ENCODE peak calls at places on chromosomes 6 and 20, in six cellular contexts. One of them, this sample, is unnamed.

GRCh38 chr20:11261533-11262000 is 587.8 kb upstream of the JAG1 start:
- DNase-seq in K562: no peak
- DNase-seq in endothelial cell of umbilical vein: no peak
- DNase-seq in A549: peak; percentile 35
- DNase-seq in stomach: no peak
- DNase-seq in spleen: no peak
- DNase-seq in this sample: no peak

GRCh38 chr6:113578691-113579090 is 278.5 kb upstream of the MARCKS start:
- DNase-seq in stomach: no peak
- DNase-seq in A549: no peak
- DNase-seq in endothelial cell of umbilical vein: no peak
- DNase-seq in spleen: no peak
- DNase-seq in K562: no peak
- DNase-seq in this sample: no peak

GRCh38 chr6:149897015-149897697 is 757 bp downstream of the RAET1E start:
- DNase-seq in A549: peak; percentile 46
- DNase-seq in endothelial cell of umbilical vein: peak; percentile 11
- DNase-seq in stomach: peak; percentile 78
- DNase-seq in spleen: peak; percentile 69
- DNase-seq in K562: no peak
- DNase-seq in this sample: no peak

GRCh38 chr6:74167506-74167905 is 471.5 kb downstream of the CD109 start:
- DNase-seq in A549: no peak
- DNase-seq in stomach: no peak
- DNase-seq in K562: no peak
- DNase-seq in endothelial cell of umbilical vein: no peak
- DNase-seq in spleen: no peak
- DNase-seq in this sample: no peak

GRCh38 chr6:138500045-138500665 is 861 bp upstream of the NHSL1 start:
- DNase-seq in stomach: no peak
- DNase-seq in endothelial cell of umbilical vein: no peak
- DNase-seq in A549: no peak
- DNase-seq in spleen: no peak
- DNase-seq in K562: no peak
- DNase-seq in this sample: no peak

GRCh38 chr6:143232849-143233248 is 172.2 kb downstream of the AIG1 start:
- DNase-seq in endothelial cell of umbilical vein: peak; percentile 44
- DNase-seq in A549: peak; percentile 50
- DNase-seq in spleen: no peak
- DNase-seq in K562: peak; percentile 72
- DNase-seq in stomach: peak; percentile 30
- DNase-seq in this sample: peak; percentile 29

GRCh38 chr6:149440735-149441662 is 40.9 kb downstream of the SUMO4 start:
- DNase-seq in stomach: no peak
- DNase-seq in spleen: peak; percentile 44
- DNase-seq in A549: no peak
- DNase-seq in K562: no peak
- DNase-seq in endothelial cell of umbilical vein: no peak
- DNase-seq in this sample: no peak

GRCh38 chr6:16241321-16241689 is 2.9 kb downstream of the GMPR start:
- DNase-seq in stomach: no peak
- DNase-seq in A549: no peak
- DNase-seq in endothelial cell of umbilical vein: no peak
- DNase-seq in K562: no peak
- DNase-seq in spleen: no peak
- DNase-seq in this sample: no peak

GRCh38 chr6:113433506-113433991 is 423.6 kb upstream of the MARCKS start:
- DNase-seq in K562: no peak
- DNase-seq in stomach: peak; percentile 65
- DNase-seq in A549: peak; percentile 81
- DNase-seq in endothelial cell of umbilical vein: no peak
- DNase-seq in spleen: no peak
- DNase-seq in this sample: no peak

GRCh38 chr20:57753332-57754164 is 43.7 kb upstream of the PMEPA1 start:
- DNase-seq in A549: no peak
- DNase-seq in stomach: no peak
- DNase-seq in spleen: peak; percentile 66
- DNase-seq in endothelial cell of umbilical vein: no peak
- DNase-seq in K562: no peak
- DNase-seq in this sample: no peak

GRCh38 chr20:19786311-19786710 is 28.3 kb downstream of the RIN2 start:
- DNase-seq in stomach: no peak
- DNase-seq in A549: no peak
- DNase-seq in K562: no peak
- DNase-seq in spleen: no peak
- DNase-seq in endothelial cell of umbilical vein: peak; percentile 91
- DNase-seq in this sample: no peak

GRCh38 chr20:44805991-44806729 is 4.2 kb downstream of the RIMS4 start:
- DNase-seq in spleen: no peak
- DNase-seq in endothelial cell of umbilical vein: no peak
- DNase-seq in A549: peak; percentile 25
- DNase-seq in K562: peak; percentile 10
- DNase-seq in stomach: no peak
- DNase-seq in this sample: no peak

GRCh38 chr6:20241102-20241501 is 28.8 kb upstream of the MBOAT1 start:
- DNase-seq in K562: no peak
- DNase-seq in A549: no peak
- DNase-seq in spleen: no peak
- DNase-seq in endothelial cell of umbilical vein: no peak
- DNase-seq in stomach: no peak
- DNase-seq in this sample: no peak

GRCh38 chr20:10074513-10074912 is 39.7 kb downstream of the ANKEF1 start:
- DNase-seq in K562: peak; percentile 7
- DNase-seq in spleen: no peak
- DNase-seq in A549: peak; percentile 81
- DNase-seq in stomach: no peak
- DNase-seq in endothelial cell of umbilical vein: peak; percentile 76
- DNase-seq in this sample: no peak

GRCh38 chr20:33211817-33212424 is 5.2 kb upstream of the BPIFA3 start:
- DNase-seq in A549: peak; percentile 84
- DNase-seq in endothelial cell of umbilical vein: peak; percentile 17
- DNase-seq in spleen: no peak
- DNase-seq in K562: peak; percentile 68
- DNase-seq in stomach: peak; percentile 82
- DNase-seq in this sample: peak; percentile 42

GRCh38 chr6:22124756-22125155 is 172.1 kb downstream of the PRL start:
- DNase-seq in A549: no peak
- DNase-seq in stomach: no peak
- DNase-seq in spleen: no peak
- DNase-seq in endothelial cell of umbilical vein: no peak
- DNase-seq in K562: no peak
- DNase-seq in this sample: no peak

GRCh38 chr6:76940186-76940585 is 523.1 kb downstream of the HTR1B start:
- DNase-seq in stomach: no peak
- DNase-seq in A549: no peak
- DNase-seq in K562: no peak
- DNase-seq in endothelial cell of umbilical vein: no peak
- DNase-seq in spleen: no peak
- DNase-seq in this sample: no peak

GRCh38 chr20:59735486-59735885 is 131.1 kb downstream of the PHACTR3 start:
- DNase-seq in K562: no peak
- DNase-seq in spleen: no peak
- DNase-seq in endothelial cell of umbilical vein: no peak
- DNase-seq in stomach: no peak
- DNase-seq in A549: no peak
- DNase-seq in this sample: no peak

GRCh38 chr6:12324096-12324495 is 33.9 kb downstream of the EDN1 start:
- DNase-seq in A549: peak; percentile 99
- DNase-seq in endothelial cell of umbilical vein: peak; percentile 80
- DNase-seq in stomach: peak; percentile 49
- DNase-seq in K562: no peak
- DNase-seq in spleen: no peak
- DNase-seq in this sample: no peak

GRCh38 chr20:59435496-59435895 is 135.1 kb downstream of the EDN3 start:
- DNase-seq in stomach: no peak
- DNase-seq in spleen: no peak
- DNase-seq in A549: no peak
- DNase-seq in endothelial cell of umbilical vein: no peak
- DNase-seq in K562: no peak
- DNase-seq in this sample: no peak

DNA sequence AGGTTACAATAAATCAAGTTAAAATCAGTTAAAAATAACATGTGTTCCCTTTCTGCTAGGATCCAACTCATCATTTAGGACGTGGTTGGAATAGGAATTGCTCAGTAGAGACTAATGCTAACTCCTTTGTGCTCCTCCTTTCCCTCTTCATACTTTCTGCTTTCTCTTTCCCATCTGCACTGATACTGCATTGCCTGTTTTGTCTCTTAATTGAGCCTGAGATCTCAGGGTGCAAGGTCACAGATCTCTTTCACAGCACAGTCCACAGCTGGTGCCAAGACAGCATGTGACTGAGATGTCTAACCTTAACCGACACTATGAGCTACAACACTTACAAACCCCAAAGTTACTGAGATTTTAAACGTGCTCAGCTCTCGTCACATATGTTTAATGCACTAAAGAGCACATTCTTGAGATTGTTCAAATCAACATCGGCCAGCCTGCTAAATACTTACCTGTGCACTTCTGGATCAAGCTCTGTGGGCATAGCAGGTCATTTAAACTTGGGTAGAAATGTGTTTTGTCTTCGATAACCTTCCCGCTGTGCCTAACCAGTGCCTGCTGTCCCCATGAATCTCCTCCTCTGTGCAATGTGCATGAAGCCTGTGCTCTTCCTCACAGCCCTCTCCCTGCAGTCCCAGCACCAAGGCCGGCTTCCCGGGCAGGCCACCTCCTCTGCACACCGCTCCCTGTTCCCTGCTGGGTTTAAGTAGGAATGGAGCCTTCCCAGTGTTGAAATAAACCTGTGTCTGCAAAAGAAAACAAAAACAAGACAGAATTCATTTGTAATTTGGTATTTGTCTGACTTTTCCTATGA is 39.6 kb upstream of the AFDN start:
- DNase-seq in stomach: no peak
- DNase-seq in endothelial cell of umbilical vein: no peak
- DNase-seq in A549: no peak
- DNase-seq in spleen: peak; percentile 42
- DNase-seq in K562: no peak
- DNase-seq in this sample: no peak
- TF ChIP-seq POLR2A in stomach: no peak
- TF ChIP-seq POLR2A in endothelial cell of umbilical vein: no peak
- TF ChIP-seq POLR2A in A549: no peak
- TF ChIP-seq POLR2A in spleen: no peak
- TF ChIP-seq POLR2A in K562: no peak
- TF ChIP-seq POLR2A in this sample: no peak

DNA sequence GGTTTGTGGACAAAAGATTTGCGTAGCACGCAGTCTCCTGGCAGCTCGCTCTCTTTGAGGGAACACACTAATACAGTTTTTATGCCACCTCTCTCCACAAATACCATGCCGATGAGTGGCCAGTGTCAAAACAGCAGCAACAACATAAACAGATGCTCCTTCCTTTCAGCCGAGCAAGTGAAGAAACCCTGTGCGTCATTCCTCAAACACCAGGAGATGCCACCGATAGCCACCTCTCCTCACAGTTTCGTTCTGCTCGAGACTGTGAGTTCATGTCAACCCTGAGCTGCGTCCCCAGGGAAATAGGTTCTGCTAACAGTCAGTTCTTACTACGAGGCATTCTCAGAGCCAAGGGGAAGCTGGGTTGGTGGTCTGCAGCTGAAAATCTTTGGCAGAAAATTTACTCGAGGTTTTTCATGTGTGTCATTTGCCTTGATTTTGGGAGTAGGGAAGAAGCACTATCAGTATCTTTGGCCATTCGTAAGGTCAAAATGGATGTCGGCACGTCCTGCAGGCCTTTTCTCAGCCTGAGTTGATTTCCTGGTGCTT is 59.9 kb downstream of the EYA2 start:
- DNase-seq in spleen: peak; percentile 5
- DNase-seq in endothelial cell of umbilical vein: no peak
- DNase-seq in A549: peak; percentile 94
- DNase-seq in stomach: no peak
- DNase-seq in K562: no peak
- DNase-seq in this sample: no peak
- TF ChIP-seq POLR2A in spleen: no peak
- TF ChIP-seq POLR2A in endothelial cell of umbilical vein: no peak
- TF ChIP-seq POLR2A in A549: no peak
- TF ChIP-seq POLR2A in stomach: no peak
- TF ChIP-seq POLR2A in K562: no peak
- TF ChIP-seq POLR2A in this sample: no peak

DNA sequence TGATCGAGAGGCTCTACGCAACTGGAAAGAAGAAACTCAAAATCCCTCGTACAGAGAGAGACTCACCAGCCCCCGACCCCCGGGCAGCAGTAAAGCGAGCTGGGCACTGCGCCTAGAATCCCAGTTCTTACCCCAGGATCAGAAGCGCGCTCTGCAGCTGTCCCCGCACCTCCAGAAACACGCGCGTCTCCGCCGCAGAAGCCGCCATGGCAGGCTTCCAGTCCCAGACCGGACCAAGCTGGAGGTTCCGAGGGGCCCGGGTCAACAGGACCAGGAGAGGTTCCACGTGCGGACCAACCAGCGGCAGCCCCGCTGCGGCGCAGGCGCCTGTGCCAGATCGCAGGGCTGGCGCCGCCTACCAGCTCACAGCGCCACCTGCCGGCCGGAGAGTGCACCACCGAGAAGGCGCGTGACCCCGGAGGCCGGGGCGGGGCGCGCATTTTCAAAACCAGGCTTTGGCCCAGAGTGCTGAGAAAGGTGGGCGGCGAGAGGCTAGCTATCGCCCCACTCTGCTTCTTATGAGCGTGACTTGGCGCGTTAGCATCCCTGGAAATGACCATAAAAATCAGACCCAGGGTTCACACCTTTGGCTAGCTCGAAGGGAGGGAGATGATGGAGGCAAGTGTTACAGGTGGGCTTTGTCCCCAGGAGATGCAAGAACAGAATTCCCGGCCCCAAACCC is at the start of gene UBE3D:
- DNase-seq in K562: peak; percentile 93
- DNase-seq in spleen: peak; percentile 98
- DNase-seq in A549: peak; percentile 78
- DNase-seq in stomach: peak; percentile 93
- DNase-seq in endothelial cell of umbilical vein: peak; percentile 86
- DNase-seq in this sample: peak; percentile 90
- TF ChIP-seq POLR2A in K562: peak; percentile 86
- TF ChIP-seq POLR2A in spleen: no peak
- TF ChIP-seq POLR2A in A549: peak; percentile 72
- TF ChIP-seq POLR2A in stomach: no peak
- TF ChIP-seq POLR2A in endothelial cell of umbilical vein: peak; percentile 82
- TF ChIP-seq POLR2A in this sample: peak; percentile 63

GRCh38 chr20:62929051-62929538 is 2.8 kb upstream of the DIDO1 start:
- DNase-seq in endothelial cell of umbilical vein: peak; percentile 54
- DNase-seq in spleen: peak; percentile 92
- DNase-seq in stomach: peak; percentile 73
- DNase-seq in K562: peak; percentile 63
- DNase-seq in A549: no peak
- DNase-seq in this sample: peak; percentile 69
- TF ChIP-seq POLR2A in endothelial cell of umbilical vein: no peak
- TF ChIP-seq POLR2A in spleen: no peak
- TF ChIP-seq POLR2A in stomach: no peak
- TF ChIP-seq POLR2A in K562: no peak
- TF ChIP-seq POLR2A in A549: no peak
- TF ChIP-seq POLR2A in this sample: no peak

This sample was measured in erythroblast.